ENCODE peak calls at places on chromosomes 7 and 10, in eight cellular contexts. H is transverse colon, W is sigmoid colon, V is HepG2, S is prostate gland, O is H1, L is HCT116, X is spleen. D is an unnamed sample.

GRCh38 chr7:636396-636795 is 90.1 kb upstream of the DNAAF5 start:
- DNase-seq in W (no peak), S (no peak), L (peak; percentile 65), X (no peak), O (no peak), V (peak; percentile 12), H (no peak), D (peak; percentile 59)

GRCh38 chr10:69333205-69333604 is 54.9 kb downstream of the HK1 start:
- DNase-seq in V (no peak), X (no peak), W (peak; percentile 78), L (no peak), O (peak; percentile 60), H (no peak), S (peak; percentile 90), D (peak; percentile 84)

GRCh38 chr10:125157473-125157865 is 2.9 kb downstream of the CTBP2 start:
- DNase-seq in H (no peak), O (peak; percentile 29), W (peak; percentile 36), X (no peak), V (no peak), L (no peak), S (no peak), D (peak; percentile 25)

GRCh38 chr10:50421026-50421719 is 169.9 kb upstream of the ASAH2 start:
- DNase-seq in O (peak; percentile 58), H (peak; percentile 27), V (peak; percentile 55), X (no peak), S (no peak), L (no peak), W (no peak), D (peak; percentile 41)

GRCh38 chr7:154907651-154908620 is 95.0 kb downstream of the PAXIP1 start:
- DNase-seq in W (peak; percentile 36), H (no peak), X (peak; percentile 51), V (no peak), O (no peak), L (no peak), S (no peak), D (no peak)

GRCh38 chr10:88194041-88194887 is 330.8 kb downstream of the PTEN start:
- DNase-seq in H (no peak), L (peak; percentile 19), S (no peak), W (no peak), O (no peak), X (no peak), V (no peak), D (no peak)

GRCh38 chr10:35564276-35564982 is 40.7 kb upstream of the GJD4 start:
- DNase-seq in S (no peak), L (no peak), O (no peak), W (no peak), V (no peak), H (peak; percentile 17), X (peak; percentile 81), D (no peak)

GRCh38 chr7:874036-874749 is 2.2 kb upstream of the GET4 start:
- DNase-seq in L (no peak), X (no peak), V (no peak), S (no peak), H (no peak), O (no peak), W (no peak), D (no peak)

GRCh38 chr7:129438839-129439640 is 4.8 kb downstream of the STRIP2 start:
- DNase-seq in S (no peak), H (no peak), W (no peak), V (peak; percentile 6), L (peak; percentile 56), X (no peak), O (no peak), D (no peak)

GRCh38 chr7:12635830-12636229 is 51.6 kb upstream of the ARL4A start:
- DNase-seq in L (no peak), X (no peak), O (no peak), S (peak; percentile 43), V (no peak), W (no peak), H (peak; percentile 10), D (no peak)

GRCh38 chr10:43305881-43306280 is 39.0 kb upstream of the RASGEF1A start:
- DNase-seq in X (no peak), W (no peak), V (no peak), O (no peak), H (no peak), L (no peak), S (no peak), D (no peak)

GRCh38 chr10:44723654-44724053 is 187.5 kb upstream of the TMEM72 start:
- DNase-seq in V (no peak), H (no peak), W (peak; percentile 76), O (no peak), L (no peak), S (no peak), X (no peak), D (no peak)

GRCh38 chr10:22244001-22244400 is 26.2 kb upstream of the EBLN1 start:
- DNase-seq in S (no peak), L (no peak), H (no peak), W (no peak), O (peak; percentile 58), V (no peak), X (no peak), D (no peak)

GRCh38 chr10:34109952-34110702 is 705.0 kb downstream of the PARD3 start:
- DNase-seq in L (peak; percentile 71), O (no peak), W (no peak), X (no peak), V (no peak), S (no peak), H (no peak), D (no peak)

GRCh38 chr7:21967500-21968099 is 21.9 kb upstream of the CDCA7L start:
- DNase-seq in W (no peak), S (no peak), V (no peak), H (peak; percentile 16), O (no peak), X (no peak), L (no peak), D (no peak)

GRCh38 chr10:8967004-8967530 is 912.6 kb downstream of the GATA3 start:
- DNase-seq in X (no peak), W (no peak), V (no peak), S (no peak), L (no peak), H (no peak), O (no peak), D (no peak)

GRCh38 chr10:50637003-50637579 is 13.3 kb upstream of the SGMS1 start:
- DNase-seq in O (no peak), X (no peak), V (no peak), L (no peak), H (no peak), W (no peak), S (no peak), D (no peak)

GRCh38 chr10:79381804-79382221 is 34.5 kb downstream of the PPIF start:
- DNase-seq in O (peak; percentile 47), L (no peak), H (peak; percentile 71), V (peak; percentile 76), S (peak; percentile 28), X (peak; percentile 67), W (peak; percentile 97), D (peak; percentile 40)

GRCh38 chr7:106957766-106958165 is 86.7 kb upstream of the PRKAR2B start:
- DNase-seq in O (no peak), H (no peak), V (no peak), L (no peak), S (no peak), X (no peak), W (no peak), D (no peak)

GRCh38 chr7:110664798-110665197 is 426.1 kb upstream of the LRRN3 start:
- DNase-seq in L (no peak), X (no peak), V (no peak), H (no peak), W (no peak), S (no peak), O (no peak), D (no peak)

DNA sequence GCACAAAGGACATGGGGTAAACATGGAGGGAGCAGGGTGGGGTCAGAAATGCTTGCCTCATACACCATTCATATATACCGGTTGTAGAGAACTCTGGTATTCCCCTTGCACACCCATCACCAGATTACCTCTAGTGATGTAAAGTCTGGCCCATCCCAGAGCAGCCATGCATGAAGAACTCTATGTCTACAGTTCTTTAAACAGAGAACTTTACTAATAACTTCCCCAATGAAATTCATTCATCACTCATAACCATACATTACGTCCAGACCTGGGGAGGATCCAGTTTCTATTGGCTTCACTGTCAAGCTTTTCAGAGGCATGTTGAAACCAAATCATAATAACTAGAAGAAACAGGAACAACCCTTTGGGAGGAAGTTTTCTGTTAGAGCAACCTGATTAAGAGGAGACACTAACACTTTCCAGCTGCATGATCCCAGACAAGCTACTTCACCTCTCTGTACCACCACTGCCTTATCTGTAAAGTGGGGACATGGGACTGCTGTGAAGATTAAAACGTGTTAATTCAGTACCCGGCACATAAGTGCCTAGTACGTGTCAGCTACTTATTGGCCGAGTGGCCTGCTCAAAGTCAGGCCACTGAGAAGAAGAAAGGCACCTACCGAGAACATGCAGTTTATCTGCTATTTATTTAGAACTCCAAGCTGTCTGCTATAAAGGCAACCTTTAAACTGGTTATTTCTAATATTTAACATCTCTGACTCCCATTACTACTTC is 59.7 kb downstream of the IGF2BP3 start:
- DNase-seq in S (no peak), O (no peak), W (no peak), H (no peak), L (no peak), V (no peak), X (no peak), D (no peak)
- H3K27ac ChIP-seq in S (no peak overlapping the region), O (no peak overlapping the region), W (no peak overlapping the region), H (no peak overlapping the region), L (no peak overlapping the region), V (no peak overlapping the region), X (no peak overlapping the region), D (no peak overlapping the region)

GRCh38 chr7:31816810-31817209 is 129.8 kb downstream of the PPP1R17 start:
- DNase-seq in S (no peak), W (no peak), H (no peak), O (no peak), X (no peak), V (no peak), L (no peak), D (no peak)
- TF ChIP-seq POLR2A in S (no peak), W (no peak), H (no peak), O (no peak), X (no peak), V (no peak), L (no peak), D (no peak)

DNA sequence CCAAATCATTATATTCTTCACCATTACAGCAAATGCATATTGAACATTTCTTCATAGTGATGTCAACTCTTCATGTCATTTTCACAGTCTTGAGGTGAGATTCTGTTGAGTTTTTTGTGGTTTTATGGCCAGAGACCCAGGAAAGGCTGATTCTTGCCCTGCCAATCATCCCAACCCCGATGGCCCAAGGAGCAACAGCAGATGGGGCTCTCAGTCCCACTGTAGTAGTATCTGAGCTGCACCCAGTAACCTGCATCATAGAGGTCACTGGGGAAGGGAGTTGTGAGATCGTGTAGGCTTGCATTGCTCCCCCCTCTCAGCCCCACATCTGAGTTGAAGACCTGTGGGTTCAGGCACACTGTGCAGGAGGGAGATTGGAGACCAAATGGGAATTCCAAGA is 26.7 kb downstream of the ZSCAN25 start:
- DNase-seq in S (no peak), H (no peak), X (no peak), V (no peak), W (no peak), L (no peak), O (no peak), D (no peak)
- TF ChIP-seq POLR2AphosphoS5 in S (no peak), H (no peak), X (no peak), V (no peak), W (no peak), L (no peak), O (no peak), D (no peak)

DNA sequence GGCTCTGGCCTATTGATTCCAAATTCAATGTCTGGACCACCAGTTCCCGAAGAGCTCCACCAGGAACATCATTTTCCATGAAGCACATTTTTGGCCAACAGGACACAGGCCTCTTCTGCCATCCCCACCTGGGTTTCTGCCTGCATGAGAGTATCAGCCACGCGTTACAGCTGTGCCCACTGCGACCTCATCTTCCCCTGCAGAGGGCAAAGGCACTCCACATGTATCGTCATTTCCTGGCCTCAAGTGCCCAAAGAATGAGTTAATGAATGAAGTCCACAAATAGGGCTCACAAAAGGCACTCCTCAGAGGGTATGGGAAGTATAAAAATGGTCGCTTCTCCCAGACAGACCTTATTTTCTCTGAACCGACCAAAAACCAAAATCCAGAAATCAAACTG is 18.5 kb downstream of the ELMO1 start:
- DNase-seq in W (no peak), H (no peak), S (no peak), V (no peak), X (no peak), L (no peak), O (no peak), D (no peak)
- H3K27ac ChIP-seq in W (no peak overlapping the region), H (no peak overlapping the region), S (no peak overlapping the region), V (no peak overlapping the region), X (peak overlapping the region; percentile 12), L (no peak overlapping the region), O (no peak overlapping the region), D (no peak overlapping the region)